ENCODE peak calls at places on chromosomes 4 and X, in six cellular contexts. G is A549, M is sigmoid colon, R is PC-3, I is choroid plexus epithelial cell, A is IMR-90. D is an unnamed sample.

GRCh38 chr4:8312069-8312445 is 42.5 kb downstream of the HTRA3 start:
- DNase-seq in A (no peak), R (no peak), M (no peak), G (no peak), I (no peak), D (no peak)

GRCh38 chrX:19964017-19964710 is 26.7 kb downstream of the BCLAF3 start:
- DNase-seq in R (peak), I (no peak), A (no peak), M (no peak), G (no peak), D (no peak)

GRCh38 chrX:21800344-21800770 is 39.1 kb upstream of the MBTPS2 start:
- DNase-seq in R (peak), I (peak), M (no peak), A (peak), G (no peak), D (no peak)

GRCh38 chrX:87516716-87517115 is 886 bp upstream of the KLHL4 start:
- DNase-seq in R (peak), I (peak), M (no peak), G (no peak), A (peak), D (no peak)

GRCh38 chr4:166143227-166143626 is 270.2 kb downstream of the TLL1 start:
- DNase-seq in R (peak), G (no peak), M (no peak), A (no peak), I (no peak), D (no peak)

GRCh38 chr4:122836941-122837340 is 10.3 kb downstream of the FGF2 start:
- DNase-seq in M (no peak), R (peak), G (no peak), I (no peak), A (peak), D (no peak)

GRCh38 chr4:3313139-3313538 is 20.3 kb downstream of the RGS12 start:
- DNase-seq in I (no peak), R (no peak), M (no peak), A (no peak), G (no peak), D (no peak)

GRCh38 chr4:75251547-75251946 is 262.7 kb downstream of the RCHY1 start:
- DNase-seq in G (no peak), M (no peak), A (no peak), I (no peak), R (no peak), D (no peak)

GRCh38 chr4:28391877-28392276 is 1531.2 kb downstream of the STIM2 start:
- DNase-seq in I (peak), M (no peak), A (peak), R (no peak), G (no peak), D (no peak)

GRCh38 chrX:40086569-40087335 is 11.0 kb downstream of the BCOR start:
- DNase-seq in R (no peak), G (no peak), M (peak), A (peak), I (no peak), D (no peak)

GRCh38 chrX:47232197-47232802 is 509 bp upstream of the USP11 start:
- DNase-seq in I (no peak), G (no peak), R (no peak), A (no peak), M (no peak), D (no peak)

GRCh38 chr4:91092398-91092955 is 965.3 kb downstream of the CCSER1 start:
- DNase-seq in M (no peak), I (peak), R (peak), A (no peak), G (no peak), D (no peak)

GRCh38 chr4:172515266-172515879 is 653.2 kb upstream of the GALNT7 start:
- DNase-seq in G (no peak), I (peak), M (no peak), A (peak), R (no peak), D (no peak)

GRCh38 chr4:95472538-95472937 is 76.2 kb downstream of the UNC5C start:
- DNase-seq in A (no peak), G (no peak), R (no peak), M (no peak), I (no peak), D (no peak)

GRCh38 chr4:168723020-168723419 is 226.2 kb downstream of the PALLD start:
- DNase-seq in M (no peak), I (peak), A (peak), R (peak), G (no peak), D (no peak)

GRCh38 chrX:1537031-1537715 is at the start of gene P2RY8:
- DNase-seq in M (peak), A (no peak), I (peak), R (peak), G (peak), D (peak)

GRCh38 chrX:150410513-150410912 is 47.4 kb downstream of the MAMLD1 start:
- DNase-seq in R (no peak), M (no peak), I (no peak), A (no peak), G (no peak), D (no peak)

GRCh38 chr4:86898562-86898961 is 6.3 kb upstream of the C4orf36 start:
- DNase-seq in A (peak), M (no peak), R (peak), I (peak), G (no peak), D (no peak)

GRCh38 chr4:177339794-177340374 is 30.2 kb downstream of the NEIL3 start:
- DNase-seq in I (peak), R (peak), G (peak), A (peak), M (no peak), D (no peak)

GRCh38 chr4:73021634-73022033 is 47.9 kb downstream of the COX18 start:
- DNase-seq in M (no peak), A (peak), R (peak), G (peak), I (peak), D (no peak)

GRCh38 chrX:107747596-107748161 is 27.9 kb downstream of the TSC22D3 start:
- DNase-seq in G (no peak), R (peak), M (no peak), A (peak), I (peak), D (no peak)

GRCh38 chr4:138158746-138159297 is 83.3 kb downstream of the SLC7A11 start:
- DNase-seq in I (peak), M (no peak), A (peak), R (peak), G (no peak), D (no peak)

GRCh38 chr4:80017125-80017854 is 55.7 kb downstream of the ANTXR2 start:
- DNase-seq in I (peak), R (peak), M (no peak), G (no peak), A (peak), D (no peak)

GRCh38 chr4:40621592-40622512 is 7.8 kb downstream of the RBM47 start:
- DNase-seq in A (peak), M (peak), I (peak), G (peak), R (peak), D (peak)

GRCh38 chrX:40864972-40865371 is 129.6 kb upstream of the MED14 start:
- DNase-seq in R (no peak), M (no peak), I (peak), A (peak), G (no peak), D (no peak)

GRCh38 chrX:25536307-25536970 is 520.7 kb upstream of the ARX start:
- DNase-seq in G (no peak), R (no peak), I (no peak), M (no peak), A (no peak), D (no peak)
- TF ChIP-seq CTCF in G (no peak), R (no peak), I (no peak), M (no peak), A (no peak), D (no peak)

DNA sequence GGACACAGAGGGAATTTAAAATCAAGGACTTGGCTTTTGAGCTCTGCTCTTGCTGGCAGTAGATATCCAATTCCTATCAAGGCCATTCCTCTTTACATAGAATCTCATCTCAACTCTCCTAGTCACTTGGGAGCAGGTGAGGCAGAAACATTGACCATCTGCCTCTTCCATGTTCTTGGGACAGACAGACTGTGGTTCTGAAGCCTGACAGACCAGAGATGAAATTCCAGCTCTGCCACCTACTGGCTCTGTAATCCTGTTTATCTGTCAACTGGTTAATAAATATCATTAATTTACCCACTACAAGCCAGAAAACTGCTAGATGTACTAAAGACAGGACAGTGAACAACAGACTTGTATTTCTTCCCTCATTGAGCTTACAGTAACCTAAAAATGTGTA is 300.8 kb downstream of the ADGRL3 start:
- DNase-seq in R (peak), G (no peak), A (no peak), M (no peak), I (peak), D (no peak)
- TF ChIP-seq CTCF in R (peak), G (no peak), A (no peak), M (no peak), I (peak), D (no peak)

DNA sequence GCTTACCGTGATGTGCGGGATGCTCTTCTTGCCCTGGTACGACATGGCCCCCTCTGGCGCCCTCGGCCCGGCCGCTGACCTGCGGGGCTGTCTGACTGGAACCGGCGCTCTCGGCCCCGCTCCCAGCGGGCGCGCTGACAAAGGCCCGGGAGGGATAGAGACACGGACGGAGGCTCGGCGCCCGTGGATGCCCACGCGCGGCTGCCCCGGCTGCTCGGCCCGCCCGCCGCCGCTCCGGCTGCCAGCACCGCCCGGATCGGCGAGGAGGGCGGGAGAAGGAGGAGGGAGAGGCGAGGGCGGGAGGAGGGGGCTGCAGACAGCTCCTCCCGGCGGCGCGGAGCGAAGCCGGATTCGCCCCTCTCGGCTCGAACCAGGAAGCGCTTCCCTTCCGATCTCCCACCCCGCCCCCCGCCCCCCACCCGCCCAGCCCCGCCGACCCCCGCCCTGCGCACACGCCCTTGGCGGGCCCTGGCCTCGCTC is 4.6 kb downstream of the CRMP1 start:
- DNase-seq in I (no peak), A (no peak), R (no peak), M (no peak), G (no peak), D (no peak)
- TF ChIP-seq CTCF in I (no peak), A (no peak), R (no peak), M (no peak), G (no peak), D (no peak)

GRCh38 chrX:50978920-50979660 is 68.6 kb downstream of the BMP15 start:
- DNase-seq in M (no peak), R (no peak), I (no peak), A (no peak), G (no peak), D (no peak)
- TF ChIP-seq CTCF in M (no peak), R (no peak), I (no peak), A (no peak), G (no peak), D (no peak)

DNA sequence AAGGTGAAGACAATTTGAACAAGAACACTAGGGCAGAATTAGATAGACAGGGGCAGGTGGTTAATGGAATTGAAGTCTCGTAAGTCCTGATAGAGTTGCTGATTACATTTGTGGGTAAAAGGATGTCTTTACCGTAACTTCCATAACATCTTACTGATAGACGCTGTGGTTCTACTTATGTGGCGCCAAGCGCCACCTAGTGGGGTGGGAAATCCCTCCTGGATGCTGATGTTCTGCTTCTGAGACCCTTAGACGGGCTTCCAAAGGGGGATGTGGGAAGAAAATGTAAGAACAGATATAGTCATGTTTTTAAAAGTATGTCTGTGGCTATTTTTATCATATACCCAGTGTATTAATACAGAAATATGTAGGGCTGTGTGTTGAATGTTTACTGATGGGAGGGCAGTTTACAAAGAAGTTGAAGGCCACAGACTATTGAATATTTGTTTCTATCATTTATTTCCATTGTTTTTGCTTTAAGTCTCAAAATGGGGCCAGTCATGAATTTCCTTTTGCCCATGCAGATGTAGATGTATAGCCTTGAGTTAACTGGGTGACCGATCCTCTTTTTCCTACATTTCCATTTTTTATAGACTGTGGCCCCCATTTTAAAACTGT is 12.2 kb upstream of the TLR8 start:
- DNase-seq in A (peak), M (no peak), G (peak), I (peak), R (peak), D (peak)
- TF ChIP-seq CTCF in A (peak), M (peak), G (peak), I (peak), R (peak), D (peak)

GRCh38 chr4:149371021-149371420 is 444.6 kb downstream of the IQCM start:
- DNase-seq in A (peak), G (peak), I (peak), R (peak), M (no peak), D (peak)
- TF ChIP-seq CTCF in A (peak), G (peak), I (peak), R (peak), M (no peak), D (peak)

GRCh38 chrX:125131146-125131545 is 188.5 kb upstream of the TEX13C start:
- DNase-seq in R (peak), A (no peak), I (no peak), G (no peak), M (no peak), D (no peak)
- TF ChIP-seq CTCF in R (peak), A (no peak), I (no peak), G (peak), M (no peak), D (no peak)

GRCh38 chr4:126564283-126564854 is 1068.4 kb upstream of the INTU start:
- DNase-seq in I (no peak), A (peak), G (no peak), R (peak), M (no peak), D (no peak)
- TF ChIP-seq CTCF in I (no peak), A (no peak), G (no peak), R (no peak), M (no peak), D (no peak)

GRCh38 chrX:125151146-125151545 is 168.5 kb upstream of the TEX13C start:
- DNase-seq in M (no peak), I (no peak), R (no peak), G (no peak), A (no peak), D (no peak)

GRCh38 chrX:125152011-125152410 is 167.7 kb upstream of the TEX13C start:
- DNase-seq in I (no peak), G (no peak), R (no peak), A (no peak), M (no peak), D (no peak)

DNA sequence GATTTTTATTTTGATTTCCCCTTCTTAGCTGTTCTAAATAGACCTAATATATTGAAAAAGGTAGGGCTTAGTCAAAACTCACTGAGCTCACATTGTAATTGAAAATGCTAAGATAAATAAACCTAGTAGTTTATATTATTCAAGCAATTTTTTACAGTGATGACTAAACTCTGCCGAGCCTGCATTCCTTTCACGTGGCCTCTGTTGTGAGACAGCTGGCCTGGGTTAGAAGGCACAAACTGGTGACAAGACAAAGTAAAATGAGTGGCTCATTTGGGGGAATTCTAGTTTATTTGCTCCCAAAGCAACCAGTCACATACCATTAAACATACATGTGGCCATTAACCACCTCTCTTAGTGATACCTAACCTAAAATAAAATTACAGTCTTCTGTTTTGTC is 169.4 kb upstream of the TEX13C start:
- DNase-seq in I (no peak), R (peak), G (no peak), A (peak), M (no peak), D (no peak)
- TF ChIP-seq CTCF in I (no peak), R (no peak), G (no peak), A (no peak), M (no peak), D (no peak)